ENCODE peak calls at places on chromosomes 2 and 18, in six cellular contexts. One of them, this sample, is unnamed.

GRCh38 chr2:151111599-151112278 is 149.9 kb downstream of the RBM43 start:
- DNase-seq in IMR-90: peak
- DNase-seq in GM12878: no peak
- DNase-seq in K562: no peak
- DNase-seq in HepG2: no peak
- DNase-seq in A549: peak
- DNase-seq in this sample: no peak

GRCh38 chr2:120659275-120659952 is 76.3 kb upstream of the GLI2 start:
- DNase-seq in GM12878: no peak
- DNase-seq in IMR-90: no peak
- DNase-seq in HepG2: no peak
- DNase-seq in A549: no peak
- DNase-seq in K562: no peak
- DNase-seq in this sample: no peak

GRCh38 chr2:86020984-86021383 is 84.7 kb downstream of the POLR1A start:
- DNase-seq in A549: no peak
- DNase-seq in GM12878: no peak
- DNase-seq in IMR-90: peak
- DNase-seq in K562: no peak
- DNase-seq in HepG2: no peak
- DNase-seq in this sample: no peak

GRCh38 chr2:128369626-128370467 is 51.2 kb upstream of the HS6ST1 start:
- DNase-seq in HepG2: no peak
- DNase-seq in IMR-90: no peak
- DNase-seq in A549: no peak
- DNase-seq in K562: no peak
- DNase-seq in GM12878: no peak
- DNase-seq in this sample: no peak

GRCh38 chr18:44627245-44627644 is 53.4 kb upstream of the SETBP1 start:
- DNase-seq in HepG2: no peak
- DNase-seq in GM12878: no peak
- DNase-seq in K562: no peak
- DNase-seq in IMR-90: peak
- DNase-seq in A549: peak
- DNase-seq in this sample: no peak

GRCh38 chr2:130791617-130791939 is 36.2 kb downstream of the AMER3 start:
- DNase-seq in HepG2: no peak
- DNase-seq in K562: no peak
- DNase-seq in A549: no peak
- DNase-seq in GM12878: no peak
- DNase-seq in IMR-90: no peak
- DNase-seq in this sample: no peak

GRCh38 chr2:111238336-111238735 is 117.6 kb downstream of the BCL2L11 start:
- DNase-seq in GM12878: no peak
- DNase-seq in HepG2: no peak
- DNase-seq in A549: no peak
- DNase-seq in K562: no peak
- DNase-seq in IMR-90: no peak
- DNase-seq in this sample: no peak

GRCh38 chr2:46737577-46737976 is 178.0 kb downstream of the MCFD2 start:
- DNase-seq in A549: peak
- DNase-seq in IMR-90: peak
- DNase-seq in HepG2: peak
- DNase-seq in K562: no peak
- DNase-seq in GM12878: no peak
- DNase-seq in this sample: no peak

GRCh38 chr2:168748461-168748860 is 54.0 kb upstream of the NOSTRIN start:
- DNase-seq in GM12878: no peak
- DNase-seq in A549: no peak
- DNase-seq in IMR-90: no peak
- DNase-seq in K562: no peak
- DNase-seq in HepG2: no peak
- DNase-seq in this sample: no peak

GRCh38 chr2:175207741-175208438 is 26.4 kb upstream of the ATP5MC3 start:
- DNase-seq in IMR-90: no peak
- DNase-seq in GM12878: no peak
- DNase-seq in K562: no peak
- DNase-seq in HepG2: no peak
- DNase-seq in A549: no peak
- DNase-seq in this sample: no peak

GRCh38 chr2:159708066-159708760 is 4.1 kb upstream of the MARCHF7 start:
- DNase-seq in HepG2: no peak
- DNase-seq in GM12878: no peak
- DNase-seq in A549: no peak
- DNase-seq in IMR-90: no peak
- DNase-seq in K562: no peak
- DNase-seq in this sample: no peak

GRCh38 chr2:70300771-70301343 is 1.0 kb downstream of the FAM136A start:
- DNase-seq in HepG2: peak
- DNase-seq in IMR-90: no peak
- DNase-seq in GM12878: no peak
- DNase-seq in K562: no peak
- DNase-seq in A549: no peak
- DNase-seq in this sample: no peak

GRCh38 chr2:134164306-134164705 is 89.6 kb upstream of the MGAT5 start:
- DNase-seq in GM12878: no peak
- DNase-seq in IMR-90: no peak
- DNase-seq in K562: no peak
- DNase-seq in HepG2: no peak
- DNase-seq in A549: no peak
- DNase-seq in this sample: no peak

GRCh38 chr2:141020346-141020745 is 1110.5 kb downstream of the LRP1B start:
- DNase-seq in IMR-90: no peak
- DNase-seq in A549: no peak
- DNase-seq in GM12878: no peak
- DNase-seq in HepG2: no peak
- DNase-seq in K562: no peak
- DNase-seq in this sample: no peak
- TF ChIP-seq BHLHE40 in IMR-90: no peak
- TF ChIP-seq BHLHE40 in A549: no peak
- TF ChIP-seq BHLHE40 in GM12878: no peak
- TF ChIP-seq BHLHE40 in HepG2: no peak
- TF ChIP-seq BHLHE40 in K562: no peak
- TF ChIP-seq BHLHE40 in this sample: no peak

DNA sequence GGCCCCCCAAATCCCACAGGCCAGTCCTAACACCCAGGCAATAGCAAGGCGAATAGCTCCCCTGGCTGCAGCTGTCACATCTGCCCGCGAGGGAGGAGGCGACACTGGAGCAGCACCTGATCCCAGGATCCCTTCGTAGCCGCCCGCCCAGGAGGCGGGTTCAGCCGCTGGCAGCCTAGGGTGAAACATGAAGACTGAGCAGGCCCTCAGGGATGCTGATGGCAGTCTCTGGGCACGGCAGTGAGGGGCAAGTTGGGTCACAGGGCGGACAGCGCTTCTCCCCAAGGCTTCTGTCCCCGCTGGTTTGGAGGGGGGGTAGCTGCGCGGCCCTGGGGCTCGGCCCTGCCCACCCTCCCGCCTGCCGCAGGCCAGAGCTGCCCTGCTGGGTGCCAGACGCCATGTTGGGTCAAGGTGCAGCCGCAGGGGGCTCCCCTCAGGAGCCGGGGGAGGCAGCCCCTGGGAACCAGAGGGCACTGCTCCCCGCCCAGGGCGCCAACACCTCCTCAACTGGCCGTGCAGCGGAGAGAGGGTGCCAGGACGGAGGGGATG is 1.9 kb downstream of the DNMT3A start:
- DNase-seq in GM12878: no peak
- DNase-seq in IMR-90: no peak
- DNase-seq in A549: no peak
- DNase-seq in HepG2: peak
- DNase-seq in K562: no peak
- DNase-seq in this sample: no peak
- TF ChIP-seq BHLHE40 in GM12878: no peak
- TF ChIP-seq BHLHE40 in IMR-90: no peak
- TF ChIP-seq BHLHE40 in A549: no peak
- TF ChIP-seq BHLHE40 in HepG2: no peak
- TF ChIP-seq BHLHE40 in K562: no peak
- TF ChIP-seq BHLHE40 in this sample: no peak

GRCh38 chr2:11824901-11825592 is 78.6 kb downstream of the LPIN1 start:
- DNase-seq in GM12878: no peak
- DNase-seq in A549: no peak
- DNase-seq in IMR-90: no peak
- DNase-seq in HepG2: no peak
- DNase-seq in K562: no peak
- DNase-seq in this sample: no peak
- TF ChIP-seq BHLHE40 in GM12878: no peak
- TF ChIP-seq BHLHE40 in A549: no peak
- TF ChIP-seq BHLHE40 in IMR-90: no peak
- TF ChIP-seq BHLHE40 in HepG2: no peak
- TF ChIP-seq BHLHE40 in K562: no peak
- TF ChIP-seq BHLHE40 in this sample: no peak

GRCh38 chr2:42841344-42841743 is 49.0 kb upstream of the HAAO start:
- DNase-seq in HepG2: no peak
- DNase-seq in A549: no peak
- DNase-seq in IMR-90: no peak
- DNase-seq in GM12878: no peak
- DNase-seq in K562: no peak
- DNase-seq in this sample: no peak
- TF ChIP-seq BHLHE40 in HepG2: no peak
- TF ChIP-seq BHLHE40 in A549: no peak
- TF ChIP-seq BHLHE40 in IMR-90: no peak
- TF ChIP-seq BHLHE40 in GM12878: no peak
- TF ChIP-seq BHLHE40 in K562: no peak
- TF ChIP-seq BHLHE40 in this sample: no peak

GRCh38 chr2:50546790-50547189 is 485.1 kb downstream of the NRXN1 start:
- DNase-seq in GM12878: no peak
- DNase-seq in A549: no peak
- DNase-seq in HepG2: no peak
- DNase-seq in K562: no peak
- DNase-seq in IMR-90: peak
- DNase-seq in this sample: no peak
- TF ChIP-seq BHLHE40 in GM12878: no peak
- TF ChIP-seq BHLHE40 in A549: no peak
- TF ChIP-seq BHLHE40 in HepG2: no peak
- TF ChIP-seq BHLHE40 in K562: no peak
- TF ChIP-seq BHLHE40 in IMR-90: no peak
- TF ChIP-seq BHLHE40 in this sample: no peak

DNA sequence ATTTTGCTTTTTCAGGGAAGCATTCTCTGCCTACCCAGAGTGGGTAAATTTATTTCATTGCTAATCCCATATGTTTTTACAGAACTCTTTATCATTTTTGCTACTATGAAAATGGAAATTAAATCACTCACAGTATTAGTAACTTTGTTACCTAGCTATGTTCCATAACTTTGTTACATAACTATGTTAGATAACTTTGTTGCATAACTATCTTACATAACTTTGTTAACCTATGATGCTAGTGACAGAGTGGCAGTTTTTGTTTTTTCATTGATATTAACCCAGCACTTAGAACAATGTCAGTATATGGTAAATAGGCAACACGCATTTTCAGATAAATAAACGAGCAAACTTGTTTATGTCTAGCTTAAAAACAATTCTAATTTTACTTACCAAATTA is 286.6 kb downstream of the LRP1B start:
- DNase-seq in HepG2: no peak
- DNase-seq in IMR-90: no peak
- DNase-seq in GM12878: no peak
- DNase-seq in A549: no peak
- DNase-seq in K562: no peak
- DNase-seq in this sample: no peak
- TF ChIP-seq BHLHE40 in HepG2: no peak
- TF ChIP-seq BHLHE40 in IMR-90: no peak
- TF ChIP-seq BHLHE40 in GM12878: no peak
- TF ChIP-seq BHLHE40 in A549: no peak
- TF ChIP-seq BHLHE40 in K562: no peak
- TF ChIP-seq BHLHE40 in this sample: no peak

This sample was measured in HEK293T.